ENCODE peak calls at places on chromosomes 1 and 21, in seven cellular contexts. R, D, X, E, N, U and A are unnamed samples.

GRCh38 chr1:147073062-147073432 is 99.2 kb downstream of the PRKAB2 start:
- DNase-seq in R (no peak), U (no peak), X (peak), N (no peak), E (no peak), D (no peak), A (no peak)

GRCh38 chr1:88740784-88741183 is 56.7 kb downstream of the PKN2 start:
- DNase-seq in R (no peak), U (no peak), D (no peak), N (no peak), X (no peak), E (no peak), A (no peak)

GRCh38 chr1:41887365-41887764 is 31.4 kb downstream of the HIVEP3 start:
- DNase-seq in D (no peak), E (no peak), N (no peak), R (no peak), U (no peak), X (no peak), A (no peak)

GRCh38 chr1:197130677-197131304 is 15.7 kb downstream of the ASPM start:
- DNase-seq in X (no peak), U (no peak), E (no peak), N (no peak), D (no peak), R (no peak), A (no peak)

GRCh38 chr1:66490817-66491216 is 43.1 kb upstream of the SGIP1 start:
- DNase-seq in E (no peak), D (no peak), R (no peak), N (no peak), X (peak), U (no peak), A (no peak)

GRCh38 chr1:159197767-159198557 is 6.7 kb upstream of the ACKR1 start:
- DNase-seq in R (no peak), D (peak), E (no peak), U (no peak), X (peak), N (peak), A (peak)

GRCh38 chr1:226302731-226303130 is 6.2 kb downstream of the LIN9 start:
- DNase-seq in X (no peak), N (no peak), E (no peak), R (no peak), D (no peak), U (no peak), A (no peak)

GRCh38 chr1:151613275-151613867 is 1.5 kb downstream of the SNX27 start:
- DNase-seq in X (peak), N (no peak), U (no peak), E (no peak), R (no peak), D (no peak), A (no peak)

GRCh38 chr1:63713627-63714481 is 60.0 kb upstream of the ROR1 start:
- DNase-seq in X (no peak), U (no peak), E (no peak), N (no peak), D (no peak), R (no peak), A (no peak)

GRCh38 chr1:30449003-30449402 is 274.4 kb downstream of the MATN1 start:
- DNase-seq in D (no peak), X (no peak), R (no peak), U (no peak), E (no peak), N (no peak), A (no peak)

GRCh38 chr1:53525595-53525994 is 66.4 kb downstream of the DMRTB1 start:
- DNase-seq in E (no peak), R (no peak), X (peak), U (no peak), D (peak), N (no peak), A (no peak)

GRCh38 chr1:224116131-224116530 is 2.2 kb downstream of the FBXO28 start:
- DNase-seq in X (peak), E (no peak), N (peak), U (peak), D (peak), R (no peak), A (no peak)

GRCh38 chr1:21811875-21812305 is at the start of gene LDLRAD2:
- DNase-seq in R (no peak), E (no peak), D (no peak), U (no peak), N (no peak), X (peak), A (no peak)

GRCh38 chr1:201503397-201504176 is 3.3 kb downstream of the CSRP1 start:
- DNase-seq in N (peak), D (no peak), U (no peak), E (peak), X (no peak), R (no peak), A (no peak)

GRCh38 chr1:168469690-168470089 is 74.1 kb downstream of the XCL2 start:
- DNase-seq in R (no peak), E (no peak), D (peak), X (peak), U (no peak), N (no peak), A (no peak)

GRCh38 chr1:210536263-210536961 is 207.7 kb downstream of the HHAT start:
- DNase-seq in N (no peak), E (no peak), X (peak), U (no peak), R (no peak), D (no peak), A (no peak)

GRCh38 chr1:232531291-232531690 is 98.6 kb downstream of the SIPA1L2 start:
- DNase-seq in N (no peak), X (no peak), R (no peak), E (no peak), U (no peak), D (no peak), A (no peak)

GRCh38 chr21:33268736-33269441 is 2.7 kb downstream of the IL10RB start:
- DNase-seq in R (peak), X (no peak), D (no peak), N (peak), E (no peak), U (peak), A (peak)

GRCh38 chr1:22141948-22142314 is 966 bp downstream of the WNT4 start:
- DNase-seq in D (no peak), E (no peak), R (no peak), N (no peak), U (no peak), X (peak), A (no peak)

GRCh38 chr1:56963667-56964066 is 2.1 kb downstream of the C8B start:
- DNase-seq in R (no peak), E (no peak), U (no peak), D (no peak), N (no peak), X (no peak), A (no peak)

GRCh38 chr1:89125571-89126233 is at the start of gene GBP2:
- DNase-seq in D (no peak), U (peak), X (no peak), N (peak), E (no peak), R (no peak), A (peak)

GRCh38 chr1:232574867-232575523 is 54.9 kb downstream of the SIPA1L2 start:
- DNase-seq in N (no peak), X (no peak), D (no peak), R (no peak), E (no peak), U (no peak), A (no peak)

GRCh38 chr21:17461014-17461413 is 51.8 kb upstream of the CXADR start:
- DNase-seq in X (no peak), U (no peak), R (no peak), D (no peak), E (no peak), N (no peak), A (no peak)

GRCh38 chr1:100893718-100894117 is 924 bp downstream of the EXTL2 start:
- DNase-seq in U (no peak), R (no peak), N (no peak), E (no peak), X (peak), D (no peak), A (no peak)

GRCh38 chr21:34235514-34235913 is 128.3 kb upstream of the KCNE2 start:
- DNase-seq in D (no peak), N (no peak), U (no peak), X (no peak), R (no peak), E (no peak), A (no peak)

GRCh38 chr1:227900571-227901051 is 47.1 kb downstream of the WNT9A start:
- DNase-seq in U (no peak), N (no peak), X (no peak), R (no peak), D (no peak), E (no peak), A (no peak)

GRCh38 chr1:118253310-118253903 is 68.4 kb upstream of the SPAG17 start:
- DNase-seq in N (no peak), E (no peak), D (no peak), U (no peak), R (no peak), X (no peak), A (no peak)

GRCh38 chr21:45386728-45387371 is 18.1 kb upstream of the COL18A1 start:
- DNase-seq in E (no peak), R (no peak), N (no peak), D (no peak), X (peak), U (no peak), A (no peak)

GRCh38 chr1:248804771-248805681 is 20.7 kb downstream of the SH3BP5L start:
- DNase-seq in N (no peak), U (peak), R (peak), D (no peak), X (no peak), E (no peak), A (no peak)

GRCh38 chr1:226438007-226438406 is 30.1 kb upstream of the PARP1 start:
- DNase-seq in D (peak), E (no peak), N (peak), X (no peak), R (no peak), U (no peak), A (no peak)

GRCh38 chr1:238960071-238960470 is 426.3 kb upstream of the CHRM3 start:
- DNase-seq in E (no peak), X (no peak), D (no peak), R (no peak), U (no peak), N (no peak), A (no peak)

GRCh38 chr1:38250356-38250755 is 203.8 kb upstream of the POU3F1 start:
- DNase-seq in R (no peak), D (no peak), N (no peak), E (no peak), X (no peak), U (no peak), A (no peak)

GRCh38 chr1:169701261-169701802 is 10.1 kb downstream of the SELL start:
- DNase-seq in U (no peak), D (no peak), N (no peak), R (no peak), X (no peak), E (no peak), A (no peak)

GRCh38 chr1:203331224-203331623 is 19.7 kb downstream of the FMOD start:
- DNase-seq in E (no peak), X (no peak), D (no peak), U (no peak), R (no peak), N (no peak), A (no peak)

GRCh38 chr1:27021347-27022031 is 8.8 kb upstream of the TENT5B start:
- DNase-seq in U (no peak), N (no peak), R (no peak), D (no peak), X (no peak), E (no peak), A (no peak)

DNA sequence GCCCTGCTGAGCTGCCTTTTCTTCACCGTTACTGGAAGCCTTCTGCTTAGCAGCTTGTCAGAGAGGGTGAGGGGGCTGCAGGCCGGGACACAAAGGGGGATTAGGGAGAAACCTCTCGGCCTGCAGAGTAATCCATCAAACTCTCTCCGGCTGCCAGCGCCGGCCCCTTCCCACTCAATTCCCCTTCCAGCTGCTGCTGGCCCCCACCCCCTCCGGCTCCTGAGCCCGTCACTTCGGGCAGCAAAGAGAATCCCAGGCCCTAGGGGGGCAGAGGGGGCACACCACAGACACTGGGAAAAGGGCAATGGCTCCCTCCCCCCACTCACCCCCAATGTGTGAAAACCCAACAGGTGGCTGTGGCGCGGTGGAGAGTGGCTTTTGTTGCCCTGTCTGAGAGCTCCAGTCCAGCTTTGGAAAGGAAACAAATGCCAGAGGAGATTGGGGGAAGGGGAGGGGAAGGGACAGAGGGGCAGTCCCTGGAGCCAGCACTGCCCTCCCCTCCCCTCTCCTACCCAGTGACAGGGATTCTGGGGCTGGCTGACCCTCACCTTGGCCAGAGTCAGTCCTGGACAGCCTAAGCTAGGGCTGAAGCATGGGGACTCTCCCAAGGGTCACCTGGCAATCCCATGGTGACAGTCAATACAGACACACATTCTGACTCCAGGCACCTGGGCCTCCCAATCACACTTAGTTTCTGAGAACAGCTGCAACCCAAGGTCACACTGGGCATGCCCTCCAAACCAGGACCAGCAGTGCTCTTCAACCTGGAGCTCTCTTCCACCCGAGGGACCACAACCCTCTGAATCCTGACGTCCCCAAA is 9.5 kb downstream of the SLC45A3 start:
- DNase-seq in E (no peak), D (no peak), U (no peak), R (no peak), N (no peak), X (peak), A (no peak)
- TF ChIP-seq POLR2AphosphoS5 in E (no peak), D (no peak), U (no peak), R (no peak), N (no peak), X (no peak), A (no peak)

GRCh38 chr1:246519514-246519913 is 12.4 kb upstream of the SMYD3 start:
- DNase-seq in U (no peak), E (no peak), D (no peak), X (no peak), N (no peak), R (no peak), A (no peak)
- TF ChIP-seq TAF1 in U (no peak), E (no peak), D (no peak), X (no peak), N (no peak), R (no peak), A (no peak)

DNA sequence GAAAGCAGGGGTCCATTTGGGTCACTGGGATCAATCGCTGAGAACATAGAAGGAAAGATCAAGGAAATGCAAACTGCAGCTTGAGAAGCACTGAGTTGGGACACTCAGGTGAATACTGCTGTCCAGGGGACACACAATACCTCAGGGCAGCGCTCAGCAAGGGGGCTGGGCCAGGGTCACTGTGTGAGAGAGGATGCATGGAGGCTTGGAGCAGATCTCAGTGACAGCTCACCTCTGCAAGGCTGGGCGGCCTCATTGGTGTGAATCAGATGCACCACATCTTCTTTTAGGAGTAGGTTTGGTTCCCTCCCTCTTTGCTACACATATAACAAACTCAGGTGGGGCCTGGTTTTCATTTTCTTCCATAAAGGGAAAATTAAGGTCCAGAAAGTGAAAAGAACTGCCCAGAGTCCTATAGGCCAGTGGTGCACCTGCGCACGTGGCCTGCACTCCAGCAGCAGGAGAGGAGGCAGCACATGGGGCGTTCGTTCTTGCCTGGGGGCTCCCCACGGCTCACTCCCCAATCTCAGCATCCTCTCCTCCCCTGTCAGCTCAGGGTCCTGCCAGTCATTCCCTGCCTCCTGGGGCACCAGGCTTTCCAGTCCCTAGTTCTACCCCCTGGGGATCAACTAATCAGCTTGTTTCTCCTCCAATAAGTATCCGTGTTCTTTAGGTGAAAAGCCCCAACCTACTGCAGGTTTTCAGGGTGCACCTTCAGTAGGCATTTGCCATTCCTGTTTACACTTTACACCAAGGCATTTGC is 1.5 kb downstream of the A3GALT2 start:
- DNase-seq in E (no peak), N (no peak), R (no peak), U (no peak), X (no peak), D (no peak), A (no peak)
- TF ChIP-seq POLR2AphosphoS5 in E (no peak), N (no peak), R (no peak), U (no peak), X (no peak), D (no peak), A (no peak)

GRCh38 chr1:23614128-23614660 is 54.9 kb upstream of the ID3 start:
- DNase-seq in R (no peak), E (no peak), X (no peak), N (no peak), U (no peak), D (peak), A (no peak)
- TF ChIP-seq TAF1 in R (no peak), E (no peak), X (no peak), N (no peak), U (no peak), D (no peak), A (no peak)

GRCh38 chr1:50257940-50258339 is 149.2 kb downstream of the ELAVL4 start:
- DNase-seq in D (no peak), N (no peak), X (no peak), R (no peak), E (no peak), U (no peak), A (no peak)

GRCh38 chr1:50251592-50252165 is 143.0 kb downstream of the ELAVL4 start:
- DNase-seq in X (peak), U (no peak), R (no peak), D (no peak), E (no peak), N (no peak), A (peak)

DNA sequence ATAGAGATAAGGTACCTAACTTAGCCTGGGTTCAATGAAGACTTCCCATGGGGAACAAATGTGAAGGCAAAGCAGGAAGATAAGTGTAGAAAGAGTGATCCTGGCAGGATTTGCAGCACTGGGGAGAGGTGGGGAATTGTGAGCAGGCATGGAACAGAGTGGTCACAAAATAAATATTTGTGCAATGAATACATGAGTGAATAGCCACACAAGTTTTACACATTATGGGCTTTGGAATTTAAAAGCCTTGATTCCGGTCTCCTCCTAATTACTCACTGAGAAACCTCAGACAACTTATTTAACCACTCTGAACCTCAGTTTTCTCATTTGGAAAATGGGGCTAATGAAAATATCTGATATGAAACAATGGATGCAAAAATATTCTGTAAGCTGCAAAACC is 148.3 kb downstream of the ELAVL4 start:
- DNase-seq in R (no peak), N (no peak), E (no peak), X (no peak), U (no peak), D (no peak), A (no peak)
- TF ChIP-seq POLR2AphosphoS5 in R (no peak), N (no peak), E (no peak), X (no peak), U (no peak), D (no peak), A (no peak)

GRCh38 chr1:99662581-99663208 is 16.8 kb downstream of the PALMD start:
- DNase-seq in E (no peak), N (no peak), D (no peak), U (no peak), R (no peak), X (no peak), A (no peak)
- TF ChIP-seq TAF1 in E (no peak), N (no peak), D (no peak), U (no peak), R (no peak), X (no peak), A (no peak)

GRCh38 chr1:45863117-45863670 is 59.8 kb downstream of the MAST2 start:
- DNase-seq in X (no peak), N (no peak), R (no peak), D (no peak), U (no peak), E (no peak), A (no peak)
- TF ChIP-seq POLR2AphosphoS5 in X (no peak), N (no peak), R (no peak), D (no peak), U (no peak), E (no peak), A (no peak)

GRCh38 chr1:164644774-164645634 is 86.0 kb downstream of the PBX1 start:
- DNase-seq in D (no peak), R (no peak), N (no peak), U (no peak), X (peak), E (no peak), A (no peak)
- TF ChIP-seq TAF1 in D (no peak), R (no peak), N (no peak), U (no peak), X (no peak), E (no peak), A (no peak)